ENCODE peak calls at places on chromosomes 6 and 20, in six cellular contexts. E, Z, H, T, P and J are unnamed samples.

GRCh38 chr6:108850669-108851467 is 2.6 kb downstream of the ARMC2 start:
- DNase-seq in E (no peak), T (peak; percentile 61), H (no peak), P (peak; percentile 45), Z (no peak), J (no peak)

GRCh38 chr6:131950767-131951575 is at the start of gene CCN2:
- DNase-seq in H (peak; percentile 98), E (no peak), T (peak; percentile 91), P (peak; percentile 97), Z (peak; percentile 99), J (no peak)

GRCh38 chr6:36633915-36634314 is 39.8 kb downstream of the SRSF3 start:
- DNase-seq in Z (no peak), T (peak; percentile 89), H (peak; percentile 86), E (no peak), P (peak; percentile 92), J (no peak)

GRCh38 chr6:14055541-14055940 is 62.0 kb upstream of the CD83 start:
- DNase-seq in Z (no peak), T (no peak), P (no peak), H (no peak), E (no peak), J (no peak)

GRCh38 chr20:9838378-9839295 is at the start of gene PAK5:
- DNase-seq in P (peak; percentile 46), H (no peak), E (no peak), T (peak; percentile 55), Z (peak; percentile 96), J (peak; percentile 95)

GRCh38 chr6:33248643-33248931 is 23.1 kb downstream of the VPS52 start:
- DNase-seq in P (no peak), Z (no peak), T (no peak), E (no peak), H (peak; percentile 50), J (no peak)

GRCh38 chr6:92688328-92688727 is 731.0 kb downstream of the EPHA7 start:
- DNase-seq in T (no peak), E (no peak), Z (no peak), P (no peak), H (no peak), J (no peak)

GRCh38 chr6:144055121-144055931 is 40.0 kb downstream of the SF3B5 start:
- DNase-seq in T (no peak), Z (no peak), P (no peak), H (no peak), E (peak; percentile 17), J (no peak)

GRCh38 chr20:8933391-8933807 is 135.5 kb upstream of the PLCB4 start:
- DNase-seq in Z (peak; percentile 77), P (peak; percentile 4), H (no peak), T (no peak), E (no peak), J (no peak)

GRCh38 chr6:37483917-37484785 is 15.5 kb downstream of the CCDC167 start:
- DNase-seq in Z (peak; percentile 48), E (peak; percentile 72), T (no peak), P (peak; percentile 30), H (peak; percentile 73), J (peak; percentile 87)

GRCh38 chr20:59805786-59806577 is 127.5 kb downstream of the SYCP2 start:
- DNase-seq in P (no peak), E (no peak), H (peak; percentile 34), T (no peak), Z (no peak), J (no peak)

GRCh38 chr6:126716012-126716411 is 376.1 kb downstream of the CENPW start:
- DNase-seq in E (no peak), Z (no peak), T (no peak), H (no peak), P (no peak), J (no peak)

GRCh38 chr20:3744806-3745685 is 12.6 kb downstream of the HSPA12B start:
- DNase-seq in T (peak; percentile 84), Z (peak; percentile 98), E (peak; percentile 72), P (no peak), H (no peak), J (no peak)

GRCh38 chr6:36822506-36823269 is 16.6 kb downstream of the CPNE5 start:
- DNase-seq in Z (no peak), H (no peak), P (no peak), T (no peak), E (no peak), J (no peak)

GRCh38 chr6:3697609-3698008 is 53.9 kb downstream of the PXDC1 start:
- DNase-seq in T (no peak), Z (no peak), E (no peak), H (no peak), P (peak; percentile 94), J (no peak)

GRCh38 chr20:63330940-63331339 is 30.2 kb downstream of the CHRNA4 start:
- DNase-seq in H (no peak), E (no peak), P (no peak), T (no peak), Z (no peak), J (peak; percentile 91)

GRCh38 chr6:104332407-104332806 is 527.3 kb downstream of the HACE1 start:
- DNase-seq in E (no peak), Z (no peak), T (no peak), P (no peak), H (no peak), J (no peak)

GRCh38 chr20:38084425-38084951 is 50.9 kb downstream of the RPRD1B start:
- DNase-seq in P (peak; percentile 89), Z (no peak), T (no peak), H (peak; percentile 87), E (no peak), J (no peak)

GRCh38 chr6:124987999-124988591 is 25.9 kb downstream of the RNF217 start:
- DNase-seq in Z (no peak), E (no peak), H (no peak), P (no peak), T (no peak), J (no peak)

GRCh38 chr20:5630071-5630470 is 120.1 kb upstream of the SHLD1 start:
- DNase-seq in P (no peak), T (no peak), E (no peak), Z (no peak), H (no peak), J (no peak)

GRCh38 chr6:100001915-100002388 is 7.9 kb upstream of the MCHR2 start:
- DNase-seq in H (no peak), Z (peak; percentile 56), P (peak; percentile 62), E (no peak), T (no peak), J (peak; percentile 42)

GRCh38 chr6:56549014-56549413 is 93.7 kb downstream of the DST start:
- DNase-seq in Z (no peak), H (no peak), E (no peak), P (peak; percentile 66), T (no peak), J (peak; percentile 32)

GRCh38 chr20:37502654-37503053 is 18.4 kb upstream of the NNAT start:
- DNase-seq in Z (no peak), T (no peak), E (no peak), P (no peak), H (no peak), J (no peak)

GRCh38 chr6:128335963-128336362 is 184.4 kb downstream of the PTPRK start:
- DNase-seq in H (no peak), Z (no peak), P (no peak), E (no peak), T (no peak), J (no peak)

GRCh38 chr6:154261688-154262397 is 94.8 kb downstream of the IPCEF1 start:
- DNase-seq in Z (no peak), P (no peak), H (no peak), E (no peak), T (no peak), J (no peak)

GRCh38 chr6:7578949-7579348 is 11.0 kb upstream of the SNRNP48 start:
- DNase-seq in E (no peak), P (no peak), Z (no peak), T (no peak), H (no peak), J (no peak)

GRCh38 chr6:14286144-14286543 is 168.6 kb downstream of the CD83 start:
- DNase-seq in P (peak; percentile 90), H (no peak), Z (no peak), E (no peak), T (peak; percentile 66), J (no peak)

GRCh38 chr6:57021086-57021720 is 25.3 kb upstream of the KIAA1586 start:
- DNase-seq in T (no peak), H (no peak), E (no peak), Z (peak; percentile 68), P (peak; percentile 73), J (no peak)

GRCh38 chr6:118869350-118869749 is 24.6 kb upstream of the ASF1A start:
- DNase-seq in Z (no peak), P (peak; percentile 12), H (no peak), T (no peak), E (no peak), J (no peak)
- H3K27ac ChIP-seq in Z (no peak overlapping the region), P (no peak overlapping the region), H (peak overlapping the region; percentile 13), T (no peak overlapping the region), E (no peak overlapping the region), J (no peak overlapping the region)

DNA sequence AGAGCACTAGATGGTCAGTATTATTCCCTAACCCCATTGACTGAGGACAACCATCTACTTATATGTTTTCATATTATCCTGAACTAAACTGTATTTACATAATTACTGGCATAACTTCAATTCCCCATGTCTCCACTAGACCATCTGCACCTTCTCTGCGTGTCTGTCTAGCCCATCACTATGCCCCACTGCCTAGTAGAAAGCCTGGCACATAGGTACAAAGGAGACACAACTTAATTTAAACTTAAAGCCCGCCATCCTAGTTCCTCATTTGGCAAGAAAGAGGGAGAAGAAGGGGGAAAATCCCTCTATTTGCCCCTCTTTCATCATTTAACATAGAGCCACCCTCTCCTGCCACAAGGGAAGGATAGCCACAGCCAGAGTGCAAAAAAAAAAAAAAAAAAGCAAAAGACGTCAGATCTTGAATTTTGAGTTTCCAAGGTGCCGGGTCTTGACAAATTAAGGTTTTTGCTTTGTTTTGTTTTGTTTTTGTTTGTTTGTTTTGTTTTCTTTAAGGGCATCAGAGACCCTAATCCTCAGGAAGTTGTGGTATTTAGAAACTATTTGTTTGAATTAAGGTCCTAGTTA is 1.8 kb downstream of the PKIG start:
- DNase-seq in P (no peak), E (no peak), Z (no peak), T (no peak), H (no peak), J (no peak)
- H3K4me3 ChIP-seq in P (peak overlapping the region; percentile 72), E (no peak overlapping the region), Z (no peak overlapping the region), T (no peak overlapping the region), H (no peak overlapping the region), J (no peak overlapping the region)

GRCh38 chr6:142413111-142413510 is 111.3 kb downstream of the ADGRG6 start:
- DNase-seq in T (no peak), P (no peak), H (peak; percentile 44), E (no peak), Z (no peak), J (no peak)
- H3K27ac ChIP-seq in T (no peak overlapping the region), P (peak overlapping the region; percentile 76), H (peak overlapping the region; percentile 97), E (no peak overlapping the region), Z (no peak overlapping the region), J (no peak overlapping the region)

DNA sequence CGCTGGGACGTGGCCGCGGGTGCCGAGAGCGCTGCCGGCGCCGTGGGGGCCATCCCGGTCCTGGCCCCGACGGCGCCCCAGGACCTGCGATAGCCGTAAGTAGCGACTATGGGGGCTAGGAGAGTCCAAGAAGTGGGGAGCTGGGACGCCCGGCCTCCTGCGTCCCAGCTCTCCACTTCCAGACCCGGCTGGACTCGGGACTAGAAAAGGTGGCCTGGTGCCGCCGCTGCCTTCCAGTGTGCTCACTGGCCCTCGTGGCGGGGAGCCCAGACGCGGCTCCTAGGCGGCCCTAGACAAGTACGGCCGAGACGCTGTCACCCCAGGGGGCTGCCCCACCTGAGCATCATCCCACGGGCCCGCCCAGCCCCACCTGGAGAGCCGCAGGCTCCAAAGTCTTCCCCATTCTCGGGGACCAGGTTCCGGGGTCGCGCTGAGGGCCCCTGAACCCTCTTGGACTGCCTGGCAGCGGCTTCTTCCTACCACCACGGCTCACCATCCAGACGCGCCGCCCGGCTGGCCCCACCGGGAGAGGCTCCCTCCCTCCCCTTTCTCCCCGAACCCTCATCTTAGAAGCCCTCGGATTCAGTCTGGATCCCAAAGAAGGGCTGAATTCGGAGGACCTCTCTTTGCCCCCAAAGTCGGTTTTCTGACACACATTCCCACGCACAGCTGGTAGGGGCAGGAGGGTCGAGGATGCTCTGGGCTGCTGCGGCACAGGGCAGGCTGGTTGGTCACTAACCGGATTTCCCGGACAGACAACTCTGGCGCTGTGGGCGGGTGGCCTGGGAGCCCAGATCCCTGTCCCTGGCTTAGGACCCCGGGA is 878 bp upstream of the MDFI start:
- DNase-seq in E (no peak), H (no peak), T (no peak), P (no peak), Z (peak; percentile 71), J (peak; percentile 55)
- H3K4me3 ChIP-seq in E (no peak overlapping the region), H (no peak overlapping the region), T (no peak overlapping the region), P (no peak overlapping the region), Z (peak overlapping the region; percentile 71), J (peak overlapping the region; percentile 53)